ENCODE peak calls at places on chromosomes 3 and 15, in ten cellular contexts. W is EL; U is GM04503; P is cardiac muscle cell; H is fibroblast of villous mesenchyme; V is activated T-helper 2 cell treated with anti-CD3 and anti-CD28 coated beads, Interferon-gamma antibody, Interleukin-2, Interleukin-4, amounts not matched to agents 10 μg/mL and 5 μg/mL and 100 μg/mL, durations not matched to agents 14 hours and 24 hours and 36 hours; K is stimulated activated CD8-positive, alpha-beta memory T cell treated with anti-CD3 and anti-CD28 coated beads, Interleukin-12 subunit alpha, Interleukin-12 subunit beta, amount 100 ng/mL, for 4 hours; N is NCI-H1105 treated with DMSO at 0.1 percent for 48 hours; S is lung; Y is neural crest cell. Q is an unnamed sample.

GRCh38 chr15:88177451-88177850 is 79.1 kb downstream of the NTRK3 start:
- DNase-seq in V (no peak), Y (no peak), P (no peak), K (no peak), H (no peak), S (no peak), N (no peak), U (no peak), W (no peak), Q (no peak)

GRCh38 chr3:66803706-66804496 is 194.2 kb upstream of the KBTBD8 start:
- DNase-seq in W (no peak), V (no peak), S (no peak), U (no peak), P (no peak), N (no peak), H (no peak), K (no peak), Y (no peak), Q (no peak)

GRCh38 chr15:82535566-82536408 is 4.5 kb downstream of the RPS17 start:
- DNase-seq in H (no peak), V (no peak), S (no peak), K (no peak), W (peak), N (no peak), P (no peak), U (no peak), Y (no peak), Q (no peak)

GRCh38 chr3:23740517-23741402 is 65.0 kb upstream of the UBE2E1 start:
- DNase-seq in S (peak), P (peak), W (peak), K (no peak), Y (no peak), V (peak), U (no peak), H (no peak), N (no peak), Q (peak)

GRCh38 chr15:80594091-80594889 is 100.8 kb upstream of the ABHD17C start:
- DNase-seq in K (no peak), V (no peak), W (no peak), N (no peak), H (no peak), S (no peak), Y (no peak), U (no peak), P (no peak), Q (no peak)

GRCh38 chr3:162847511-162847910 is 1350.9 kb downstream of the OTOL1 start:
- DNase-seq in H (no peak), V (no peak), N (no peak), U (no peak), K (no peak), W (no peak), Y (no peak), S (no peak), P (no peak), Q (no peak)

GRCh38 chr3:124785966-124786365 is 55.7 kb downstream of the UMPS start:
- DNase-seq in N (no peak), S (no peak), U (no peak), P (no peak), Y (no peak), K (no peak), H (no peak), V (no peak), W (no peak), Q (no peak)

GRCh38 chr15:42082832-42083604 is 11.3 kb downstream of the PLA2G4D start:
- DNase-seq in V (no peak), N (no peak), S (no peak), H (no peak), U (no peak), P (no peak), W (no peak), K (no peak), Y (no peak), Q (no peak)

GRCh38 chr3:33433843-33434242 is 6.4 kb downstream of the UBP1 start:
- DNase-seq in P (peak), H (no peak), K (no peak), N (no peak), U (no peak), W (peak), V (no peak), S (no peak), Y (no peak), Q (no peak)

GRCh38 chr3:45473841-45474240 is 85.5 kb downstream of the LARS2 start:
- DNase-seq in S (no peak), P (peak), V (no peak), K (no peak), H (peak), N (no peak), W (peak), U (peak), Y (no peak), Q (peak)

GRCh38 chr3:71621802-71622537 is 38.4 kb upstream of the FOXP1 start:
- DNase-seq in S (no peak), U (no peak), H (no peak), V (no peak), W (no peak), K (no peak), P (peak), Y (no peak), N (no peak), Q (no peak)

GRCh38 chr3:632571-633170 is 436.1 kb downstream of the CHL1 start:
- DNase-seq in N (peak), S (peak), K (no peak), P (peak), H (peak), W (peak), U (no peak), Y (peak), V (no peak), Q (peak)

GRCh38 chr15:65338823-65339222 is 34.3 kb downstream of the RNU5B-1 start:
- DNase-seq in V (no peak), Y (no peak), U (no peak), H (no peak), S (no peak), K (no peak), W (no peak), P (no peak), N (no peak), Q (no peak)

GRCh38 chr15:87597346-87598052 is 659.0 kb downstream of the NTRK3 start:
- DNase-seq in W (peak), K (no peak), U (no peak), P (peak), V (peak), H (peak), N (no peak), Y (no peak), S (no peak), Q (peak)

GRCh38 chr15:73515520-73515919 is 72.6 kb downstream of the REC114 start:
- DNase-seq in U (no peak), S (no peak), V (no peak), P (no peak), Y (no peak), W (no peak), K (no peak), H (no peak), N (no peak), Q (no peak)

GRCh38 chr3:65830948-65831732 is 207.6 kb downstream of the MAGI1 start:
- DNase-seq in W (no peak), S (no peak), V (no peak), K (no peak), H (peak), Y (no peak), N (no peak), U (no peak), P (no peak), Q (no peak)

GRCh38 chr15:57198654-57199241 is 177.6 kb upstream of the CGNL1 start:
- DNase-seq in S (no peak), W (no peak), U (no peak), H (no peak), N (peak), K (no peak), P (no peak), Y (no peak), V (no peak), Q (no peak)

GRCh38 chr3:36312351-36312750 is 68.0 kb upstream of the STAC start:
- DNase-seq in V (no peak), S (no peak), Y (no peak), H (no peak), U (no peak), K (no peak), W (peak), P (peak), N (peak), Q (peak)

GRCh38 chr3:188202358-188203138 is 48.6 kb downstream of the LPP start:
- DNase-seq in H (no peak), U (no peak), P (no peak), V (peak), Y (no peak), K (no peak), W (no peak), N (no peak), S (no peak), Q (no peak)

GRCh38 chr3:16795601-16796000 is 89.2 kb upstream of the PLCL2 start:
- DNase-seq in N (no peak), H (no peak), Y (no peak), K (no peak), V (no peak), W (no peak), P (no peak), U (no peak), S (no peak), Q (no peak)

GRCh38 chr15:70486451-70487379 is 276.6 kb downstream of the UACA start:
- DNase-seq in U (peak), N (no peak), Y (no peak), S (no peak), K (peak), W (peak), V (peak), P (peak), H (peak), Q (peak)

GRCh38 chr3:193894121-193894863 is 241.7 kb upstream of the HES1 start:
- DNase-seq in U (no peak), K (no peak), H (no peak), W (no peak), V (no peak), N (no peak), Y (no peak), P (peak), S (peak), Q (peak)

GRCh38 chr15:93866441-93866840 is 364.9 kb upstream of the MCTP2 start:
- DNase-seq in S (no peak), U (no peak), H (no peak), W (no peak), N (no peak), P (no peak), V (no peak), K (no peak), Y (no peak), Q (no peak)

GRCh38 chr3:133709139-133709538 is 37.1 kb upstream of the TF start:
- DNase-seq in N (no peak), P (no peak), K (no peak), U (no peak), H (no peak), V (no peak), W (no peak), Y (no peak), S (no peak), Q (no peak)

GRCh38 chr3:116148881-116149530 is 296.3 kb downstream of the LSAMP start:
- DNase-seq in Y (no peak), W (peak), H (peak), N (no peak), K (no peak), S (no peak), V (no peak), U (no peak), P (no peak), Q (peak)

GRCh38 chr3:118932822-118933558 is 101.7 kb downstream of the IGSF11 start:
- DNase-seq in K (no peak), Y (no peak), V (no peak), S (peak), N (no peak), H (no peak), W (no peak), U (no peak), P (no peak), Q (no peak)

GRCh38 chr3:159765025-159765859 is 223.4 kb upstream of the IL12A start:
- DNase-seq in N (peak), Y (peak), S (peak), V (no peak), K (no peak), U (peak), P (peak), W (peak), H (peak), Q (peak)

GRCh38 chr15:83436513-83437158 is 10.5 kb upstream of the SH3GL3 start:
- DNase-seq in V (no peak), P (peak), Y (peak), K (no peak), N (peak), S (no peak), U (no peak), H (peak), W (peak), Q (peak)

GRCh38 chr3:47109393-47109792 is 54.5 kb downstream of the SETD2 start:
- DNase-seq in N (no peak), K (no peak), P (no peak), U (no peak), V (no peak), Y (no peak), W (no peak), S (no peak), H (no peak), Q (no peak)

Q was measured in RPMI7951.